ENCODE peak calls at places on chromosomes 1 and 21, in six cellular contexts. E, Y, L, J, U and X are unnamed samples.

GRCh38 chr1:17475729-17476128 is 36.3 kb upstream of the RCC2 start:
- DNase-seq in J (no peak), Y (no peak), E (no peak), U (no peak), L (peak), X (no peak)

GRCh38 chr1:16386454-16387113 is 19.5 kb downstream of the SZRD1 start:
- DNase-seq in E (no peak), J (no peak), U (no peak), L (peak), Y (peak), X (peak)

GRCh38 chr1:236151739-236152424 is 9.5 kb downstream of the GPR137B start:
- DNase-seq in U (no peak), J (no peak), E (no peak), Y (no peak), L (no peak), X (no peak)

GRCh38 chr1:210467440-210468040 is 138.8 kb downstream of the HHAT start:
- DNase-seq in Y (no peak), E (no peak), J (no peak), L (peak), U (no peak), X (no peak)

GRCh38 chr1:30088594-30089556 is 634.5 kb downstream of the MATN1 start:
- DNase-seq in J (no peak), Y (no peak), U (peak), E (no peak), L (no peak), X (no peak)

GRCh38 chr1:175572932-175573871 is 170.2 kb downstream of the TNR start:
- DNase-seq in U (no peak), Y (no peak), E (no peak), L (no peak), J (no peak), X (no peak)

GRCh38 chr1:105137543-105138444 is 1388.1 kb downstream of the AMY1C start:
- DNase-seq in E (no peak), U (no peak), Y (no peak), L (no peak), J (no peak), X (no peak)

GRCh38 chr1:26832249-26832960 is 5.9 kb downstream of the ZDHHC18 start:
- DNase-seq in U (no peak), J (no peak), E (no peak), Y (no peak), L (no peak), X (no peak)

GRCh38 chr1:230629511-230629910 is 12.8 kb upstream of the COG2 start:
- DNase-seq in L (no peak), E (no peak), Y (no peak), U (no peak), J (no peak), X (no peak)

GRCh38 chr1:115669002-115669673 is 27.4 kb downstream of the VANGL1 start:
- DNase-seq in L (no peak), E (no peak), Y (no peak), U (no peak), J (no peak), X (no peak)

GRCh38 chr21:44513389-44514217 is 26.4 kb downstream of the KRTAP10-1 start:
- DNase-seq in Y (no peak), U (no peak), L (no peak), E (no peak), J (no peak), X (no peak)

GRCh38 chr1:80441664-80442063 is 1359.1 kb upstream of the ADGRL2 start:
- DNase-seq in E (no peak), U (no peak), J (no peak), L (no peak), Y (no peak), X (no peak)

GRCh38 chr1:92040971-92041370 is 11.2 kb downstream of the EPHX4 start:
- DNase-seq in L (no peak), E (no peak), Y (no peak), U (no peak), J (no peak), X (no peak)

GRCh38 chr1:192513697-192514096 is 61.9 kb upstream of the RGS1 start:
- DNase-seq in L (no peak), E (no peak), U (no peak), Y (no peak), J (no peak), X (no peak)

GRCh38 chr1:84834419-84835064 is 58.5 kb downstream of the LPAR3 start:
- DNase-seq in J (no peak), Y (no peak), U (no peak), L (no peak), E (no peak), X (no peak)

GRCh38 chr21:28193189-28193588 is 799.5 kb downstream of the LTN1 start:
- DNase-seq in Y (no peak), U (no peak), L (no peak), J (no peak), E (no peak), X (no peak)

GRCh38 chr1:119878171-119878570 is 18.1 kb downstream of the ADAM30 start:
- DNase-seq in L (no peak), U (no peak), E (no peak), Y (no peak), J (no peak), X (no peak)

GRCh38 chr1:235881930-235882700 is 15.4 kb upstream of the LYST start:
- DNase-seq in E (no peak), Y (no peak), J (no peak), L (no peak), U (no peak), X (no peak)

GRCh38 chr1:101945884-101946283 is 50.8 kb downstream of the OLFM3 start:
- DNase-seq in L (no peak), Y (no peak), J (no peak), E (no peak), U (no peak), X (no peak)

GRCh38 chr1:15224259-15224869 is 22.7 kb upstream of the FHAD1 start:
- DNase-seq in L (no peak), Y (no peak), U (peak), E (no peak), J (no peak), X (no peak)

GRCh38 chr1:101506541-101507164 is 269.8 kb downstream of the S1PR1 start:
- DNase-seq in J (no peak), U (no peak), L (peak), E (no peak), Y (no peak), X (no peak)

GRCh38 chr1:101200513-101200912 is 36.3 kb upstream of the S1PR1 start:
- DNase-seq in J (no peak), Y (no peak), L (peak), E (no peak), U (no peak), X (no peak)

GRCh38 chr1:74964508-74964907 is 169.7 kb upstream of the LHX8 start:
- DNase-seq in L (peak), Y (no peak), J (no peak), U (no peak), E (peak), X (no peak)

DNA sequence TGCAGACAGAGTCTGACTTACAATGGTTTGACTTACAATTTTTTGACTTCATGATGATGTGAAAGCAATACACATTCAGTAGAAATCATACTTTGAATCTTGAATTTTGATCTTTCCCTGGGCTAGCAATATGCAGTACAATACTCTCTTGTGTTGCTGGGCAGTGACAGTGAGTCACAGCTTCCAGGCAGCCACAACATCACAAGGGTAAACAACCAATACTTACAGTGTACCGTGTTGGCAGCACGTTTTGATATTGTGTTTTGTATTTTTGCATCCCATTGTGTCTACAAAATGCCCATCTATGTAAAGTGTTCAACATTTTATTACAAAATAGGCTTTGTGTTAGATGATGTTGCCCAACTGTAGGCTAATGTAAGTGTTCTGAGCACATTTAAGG is 150.9 kb downstream of the NTMT2 start:
- DNase-seq in J (no peak), Y (no peak), L (no peak), E (no peak), U (no peak), X (no peak)
- TF ChIP-seq CTCF in J (no peak), Y (no peak), L (no peak), E (no peak), U (no peak), X (no peak)

GRCh38 chr1:39917825-39918224 is 16.1 kb upstream of the MYCL start:
- DNase-seq in U (no peak), Y (no peak), E (no peak), J (no peak), L (no peak), X (no peak)

GRCh38 chr1:39910263-39910662 is 8.5 kb upstream of the MYCL start:
- DNase-seq in U (no peak), Y (no peak), L (no peak), J (no peak), E (no peak), X (no peak)

GRCh38 chr1:39919545-39919944 is 17.8 kb upstream of the MYCL start:
- DNase-seq in Y (no peak), U (peak), E (no peak), L (peak), J (no peak), X (no peak)

GRCh38 chr1:39915499-39916129 is 13.9 kb upstream of the MYCL start:
- DNase-seq in L (no peak), U (no peak), J (no peak), Y (no peak), E (no peak), X (no peak)
- TF ChIP-seq CTCF in L (no peak), U (no peak), J (no peak), Y (no peak), E (no peak), X (no peak)

GRCh38 chr1:151187205-151187604 is 2.8 kb downstream of the VPS72 start:
- DNase-seq in U (no peak), J (no peak), E (no peak), L (no peak), Y (no peak), X (no peak)

GRCh38 chr1:151193856-151194255 is 3.9 kb upstream of the VPS72 start:
- DNase-seq in U (no peak), Y (no peak), L (no peak), J (no peak), E (no peak), X (no peak)

GRCh38 chr1:151192047-151192446 is 2.0 kb upstream of the VPS72 start:
- DNase-seq in U (no peak), J (no peak), Y (no peak), E (no peak), L (no peak), X (no peak)

GRCh38 chr1:151193304-151193703 is 3.3 kb upstream of the VPS72 start:
- DNase-seq in J (no peak), U (no peak), L (no peak), Y (no peak), E (no peak), X (no peak)

GRCh38 chr1:151189638-151190445 is at the start of gene VPS72:
- DNase-seq in E (peak), U (peak), J (peak), L (peak), Y (peak), X (peak)
- TF ChIP-seq CTCF in E (peak), U (peak), J (no peak), L (no peak), Y (no peak), X (peak)

GRCh38 chr1:37353871-37354270 is 120.5 kb upstream of the ZC3H12A start:
- DNase-seq in E (no peak), U (no peak), J (no peak), L (no peak), Y (no peak), X (no peak)
- TF ChIP-seq CTCF in E (no peak), U (no peak), J (no peak), L (no peak), Y (no peak), X (no peak)

DNA sequence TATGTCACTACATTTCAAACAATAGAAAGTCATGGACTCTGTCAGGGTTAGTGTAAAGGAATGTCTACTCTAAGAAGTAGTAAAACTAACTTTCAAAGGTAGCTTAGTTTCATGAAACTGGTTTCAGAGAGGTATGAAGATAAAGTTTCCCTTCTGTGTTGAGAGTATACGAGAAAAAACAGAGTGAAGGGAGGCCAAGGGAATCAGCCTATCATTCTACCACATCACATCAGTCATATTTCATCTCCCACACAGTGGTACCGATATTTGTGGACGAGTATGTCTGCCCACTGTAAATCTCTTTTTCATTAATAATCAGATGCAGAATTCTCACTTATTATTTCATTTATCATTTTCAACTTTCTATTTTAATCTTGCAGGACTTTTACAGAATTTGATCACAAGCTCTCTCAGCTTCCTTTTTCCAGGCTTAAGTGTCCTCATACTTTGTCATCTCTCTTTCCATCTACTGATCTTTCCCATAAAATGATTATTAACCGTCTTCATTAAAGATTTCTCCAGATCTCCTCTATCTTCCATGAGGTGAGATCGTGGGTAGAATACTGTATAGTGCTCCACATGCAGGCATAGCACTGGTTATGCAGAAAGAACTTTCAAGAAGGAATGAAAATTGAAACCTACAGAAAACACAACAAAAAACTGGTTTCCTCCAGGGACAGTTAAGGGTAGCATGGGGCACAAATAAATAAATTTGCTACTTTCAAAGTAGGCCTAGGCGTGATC is 11.5 kb upstream of the IFI16 start:
- DNase-seq in J (no peak), Y (no peak), U (no peak), E (no peak), L (no peak), X (no peak)
- TF ChIP-seq CTCF in J (no peak), Y (no peak), U (no peak), E (no peak), L (no peak), X (no peak)

GRCh38 chr1:87478231-87478630 is 149.6 kb downstream of the LMO4 start:
- DNase-seq in U (no peak), L (no peak), J (no peak), Y (no peak), E (peak), X (peak)
- TF ChIP-seq CTCF in U (peak), L (no peak), J (no peak), Y (no peak), E (peak), X (no peak)

DNA sequence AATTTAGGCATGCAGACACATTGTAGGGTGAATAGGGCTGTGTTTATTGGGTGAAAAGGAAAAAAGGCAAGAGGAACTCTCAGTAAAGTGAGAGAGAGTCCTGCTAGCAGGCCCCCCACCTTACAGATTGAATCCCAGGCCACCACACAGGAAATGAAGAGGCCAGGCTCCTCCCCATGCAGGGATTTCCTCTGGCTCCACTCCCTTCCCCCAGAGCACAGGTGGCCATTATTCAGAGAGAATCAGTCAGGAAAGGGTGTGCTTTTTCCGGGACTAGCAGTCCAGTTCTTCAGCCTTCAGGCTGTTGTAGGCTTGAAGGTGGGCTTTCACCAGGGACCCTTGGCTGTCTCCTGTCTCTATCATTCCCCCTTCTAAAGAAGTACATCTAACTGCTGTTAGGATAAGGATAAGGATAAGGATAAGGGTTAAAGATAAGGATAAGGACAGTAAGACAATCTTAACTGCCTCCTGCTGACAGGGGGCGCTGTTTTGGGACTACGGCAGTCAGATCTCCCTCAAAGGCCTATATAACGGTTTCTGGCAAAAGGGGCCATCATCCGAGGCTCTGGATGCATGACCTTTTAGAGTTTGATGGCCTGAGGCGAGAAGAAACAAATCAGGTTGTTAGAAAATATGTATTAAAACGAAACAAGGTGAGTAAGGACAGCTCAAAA is 26.3 kb downstream of the ZNF648 start:
- DNase-seq in U (no peak), E (no peak), J (no peak), L (no peak), Y (no peak), X (no peak)
- TF ChIP-seq CTCF in U (peak), E (no peak), J (no peak), L (no peak), Y (no peak), X (no peak)

GRCh38 chr21:46457801-46458314 is 833 bp upstream of the DIP2A start:
- DNase-seq in E (no peak), U (peak), L (no peak), J (peak), Y (peak), X (peak)

GRCh38 chr21:46456750-46457149 is 1.9 kb upstream of the DIP2A start:
- DNase-seq in Y (peak), U (no peak), J (no peak), E (no peak), L (no peak), X (no peak)

GRCh38 chr21:46459356-46460112 is 843 bp downstream of the DIP2A start:
- DNase-seq in U (peak), J (peak), Y (peak), E (peak), L (no peak), X (no peak)

GRCh38 chr21:46459024-46459355 is 299 bp downstream of the DIP2A start:
- DNase-seq in Y (no peak), J (no peak), U (no peak), L (no peak), E (no peak), X (no peak)

GRCh38 chr21:46458315-46459023 is at the start of gene DIP2A:
- DNase-seq in U (peak), J (peak), E (peak), Y (peak), L (peak), X (peak)
- TF ChIP-seq CTCF in U (peak), J (no peak), E (peak), Y (peak), L (no peak), X (no peak)

GRCh38 chr1:35298464-35298863 is 30.0 kb downstream of the ZMYM4 start:
- DNase-seq in J (no peak), Y (no peak), U (no peak), E (no peak), L (no peak), X (peak)
- TF ChIP-seq CTCF in J (no peak), Y (peak), U (peak), E (peak), L (peak), X (peak)

GRCh38 chr1:998051-998821 is 1.7 kb downstream of the HES4 start:
- DNase-seq in J (no peak), U (peak), L (no peak), Y (no peak), E (no peak), X (no peak)
- TF ChIP-seq CTCF in J (no peak), U (no peak), L (no peak), Y (no peak), E (no peak), X (no peak)